ENCODE peak calls at places on chromosomes 13 and 19, in nine cellular contexts. S is stomach; N is thyroid gland; Q is colonic mucosa; Y is CD8-positive, alpha-beta T cell; D is cardiac fibroblast; P is AG10803; Z is iPS DF 6.9; K is GM23338. L is an unnamed sample.

GRCh38 chr19:18113827-18114226 is 16.2 kb downstream of the MAST3 start:
- DNase-seq in N (no peak), D (no peak), Q (no peak), Y (no peak), K (no peak), P (no peak), S (no peak), Z (no peak), L (no peak)

GRCh38 chr19:56097776-56098175 is 23.3 kb downstream of the ZNF787 start:
- DNase-seq in N (no peak), P (no peak), S (no peak), D (no peak), Y (no peak), K (no peak), Z (no peak), Q (no peak), L (no peak)

GRCh38 chr19:584240-585001 is 5.3 kb upstream of the HCN2 start:
- DNase-seq in N (peak), P (no peak), K (peak), Z (peak), Y (peak), D (peak), Q (no peak), S (peak), L (peak)

GRCh38 chr19:35048911-35049411 is 7.4 kb downstream of the HPN start:
- DNase-seq in D (no peak), S (peak), K (no peak), Z (no peak), Q (no peak), N (peak), P (no peak), Y (no peak), L (no peak)

GRCh38 chr19:10776900-10777650 is 58.9 kb downstream of the TMED1 start:
- DNase-seq in Y (no peak), Z (no peak), K (no peak), N (no peak), P (no peak), D (no peak), Q (no peak), S (no peak), L (no peak)

GRCh38 chr13:20993211-20993610 is 68.2 kb downstream of the LATS2 start:
- DNase-seq in K (no peak), S (no peak), Y (no peak), N (no peak), Q (no peak), P (no peak), Z (no peak), D (no peak), L (no peak)

GRCh38 chr19:42113641-42114348 is 18.5 kb downstream of the POU2F2 start:
- DNase-seq in S (no peak), K (peak), N (no peak), Y (no peak), Z (no peak), P (peak), Q (no peak), D (peak), L (peak)

GRCh38 chr13:40984670-40985366 is 34.3 kb downstream of the ELF1 start:
- DNase-seq in Y (no peak), Z (no peak), K (no peak), P (no peak), D (peak), Q (no peak), N (no peak), S (no peak), L (no peak)

GRCh38 chr19:15563325-15563794 is 51.7 kb upstream of the CYP4F8 start:
- DNase-seq in D (peak), Q (peak), Z (no peak), Y (no peak), K (no peak), S (peak), N (peak), P (no peak), L (peak)

GRCh38 chr19:2808129-2808941 is 11.3 kb upstream of the ZNF554 start:
- DNase-seq in S (no peak), K (no peak), Y (no peak), N (no peak), D (no peak), P (no peak), Q (no peak), Z (no peak), L (no peak)

GRCh38 chr13:50365683-50366391 is 350.6 kb downstream of the KCNRG start:
- DNase-seq in S (no peak), P (no peak), Z (no peak), N (peak), D (no peak), Q (no peak), K (no peak), Y (no peak), L (peak)

GRCh38 chr13:94550030-94550738 is 45.8 kb downstream of the TGDS start:
- DNase-seq in D (peak), Y (no peak), N (no peak), S (peak), Q (no peak), Z (peak), P (peak), K (peak), L (peak)

GRCh38 chr13:30798776-30799625 is 63.7 kb downstream of the ALOX5AP start:
- DNase-seq in P (no peak), Y (no peak), N (no peak), K (peak), S (no peak), Z (no peak), Q (no peak), D (peak), L (peak)

GRCh38 chr13:30726192-30726591 is 9.2 kb upstream of the ALOX5AP start:
- DNase-seq in Q (no peak), Z (no peak), S (no peak), Y (no peak), N (no peak), K (no peak), D (no peak), P (no peak), L (no peak)

GRCh38 chr13:46575321-46575721 is 22.4 kb downstream of the LRCH1 start:
- DNase-seq in S (no peak), Q (no peak), N (no peak), Z (no peak), Y (no peak), K (no peak), D (peak), P (peak), L (peak)

GRCh38 chr13:21399741-21400140 is 59.4 kb downstream of the ZDHHC20 start:
- DNase-seq in N (no peak), Z (no peak), D (peak), K (no peak), Y (no peak), S (no peak), Q (no peak), P (no peak), L (peak)

GRCh38 chr13:99151516-99151915 is 49.1 kb upstream of the UBAC2 start:
- DNase-seq in D (peak), Q (no peak), S (no peak), N (no peak), Z (no peak), Y (no peak), P (peak), K (no peak), L (peak)

GRCh38 chr13:106700007-106700950 is 132.3 kb upstream of the ARGLU1 start:
- DNase-seq in K (no peak), Z (no peak), S (no peak), P (no peak), D (peak), Y (no peak), N (no peak), Q (no peak), L (no peak)

GRCh38 chr13:107117327-107118012 is 549.5 kb upstream of the ARGLU1 start:
- DNase-seq in Y (no peak), K (no peak), N (no peak), P (peak), S (no peak), Z (no peak), D (no peak), Q (no peak), L (no peak)

GRCh38 chr19:6970478-6970877 is 50.8 kb downstream of the MBD3L2B start:
- DNase-seq in P (no peak), N (no peak), D (no peak), S (no peak), Y (no peak), Z (no peak), K (no peak), Q (no peak), L (no peak)

GRCh38 chr19:2167896-2168618 is 4.3 kb downstream of the DOT1L start:
- DNase-seq in K (no peak), Y (peak), N (peak), Q (peak), S (peak), D (peak), Z (no peak), P (peak), L (peak)

GRCh38 chr13:111282425-111282824 is 38.0 kb upstream of the TEX29 start:
- DNase-seq in N (no peak), D (peak), Z (no peak), Q (no peak), Y (no peak), S (no peak), K (no peak), P (no peak), L (no peak)

GRCh38 chr13:74200081-74200480 is 65.9 kb upstream of the KLF12 start:
- DNase-seq in Y (no peak), Z (no peak), S (no peak), K (no peak), N (no peak), Q (no peak), D (no peak), P (peak), L (peak)

GRCh38 chr13:49641810-49642291 is 13.5 kb downstream of the ARL11 start:
- DNase-seq in P (peak), Z (no peak), N (peak), Q (peak), D (peak), Y (no peak), K (no peak), S (no peak), L (peak)

GRCh38 chr19:33193864-33194362 is at the start of gene LRP3:
- DNase-seq in N (peak), P (peak), Q (peak), S (peak), K (peak), Z (no peak), D (peak), Y (no peak), L (peak)

GRCh38 chr19:33194884-33195710 is 967 bp downstream of the LRP3 start:
- DNase-seq in N (peak), P (peak), Q (peak), Y (no peak), D (peak), S (peak), K (peak), Z (no peak), L (peak)

GRCh38 chr19:33193269-33193863 is 764 bp upstream of the LRP3 start:
- DNase-seq in Z (no peak), K (no peak), S (no peak), N (no peak), P (no peak), D (no peak), Q (no peak), Y (no peak), L (no peak)

GRCh38 chr19:33195711-33196347 is 1.7 kb downstream of the LRP3 start:
- DNase-seq in N (no peak), P (no peak), D (no peak), Q (no peak), Z (no peak), S (no peak), K (no peak), Y (no peak), L (no peak)

GRCh38 chr19:33194527-33194883 is 375 bp downstream of the LRP3 start:
- DNase-seq in N (peak), Z (no peak), K (peak), Y (no peak), Q (no peak), S (no peak), P (no peak), D (peak), L (peak)
- H3K4me3 ChIP-seq in N (no peak), Z (peak), K (peak), Y (no peak), Q (peak), S (peak), P (peak), D (no peak), L (peak)

GRCh38 chr13:26759156-26759906 is 1.3 kb downstream of the GPR12 start:
- DNase-seq in Q (no peak), S (no peak), K (peak), D (no peak), Y (no peak), P (no peak), Z (no peak), N (no peak), L (no peak)

GRCh38 chr13:26759907-26760834 is at the start of gene GPR12:
- DNase-seq in N (no peak), P (peak), D (peak), K (peak), Y (no peak), Z (no peak), S (no peak), Q (no peak), L (peak)

GRCh38 chr13:26758496-26759155 is 2.0 kb downstream of the GPR12 start:
- DNase-seq in K (no peak), Q (no peak), D (no peak), S (no peak), Z (no peak), Y (no peak), P (no peak), N (no peak), L (no peak)

DNA sequence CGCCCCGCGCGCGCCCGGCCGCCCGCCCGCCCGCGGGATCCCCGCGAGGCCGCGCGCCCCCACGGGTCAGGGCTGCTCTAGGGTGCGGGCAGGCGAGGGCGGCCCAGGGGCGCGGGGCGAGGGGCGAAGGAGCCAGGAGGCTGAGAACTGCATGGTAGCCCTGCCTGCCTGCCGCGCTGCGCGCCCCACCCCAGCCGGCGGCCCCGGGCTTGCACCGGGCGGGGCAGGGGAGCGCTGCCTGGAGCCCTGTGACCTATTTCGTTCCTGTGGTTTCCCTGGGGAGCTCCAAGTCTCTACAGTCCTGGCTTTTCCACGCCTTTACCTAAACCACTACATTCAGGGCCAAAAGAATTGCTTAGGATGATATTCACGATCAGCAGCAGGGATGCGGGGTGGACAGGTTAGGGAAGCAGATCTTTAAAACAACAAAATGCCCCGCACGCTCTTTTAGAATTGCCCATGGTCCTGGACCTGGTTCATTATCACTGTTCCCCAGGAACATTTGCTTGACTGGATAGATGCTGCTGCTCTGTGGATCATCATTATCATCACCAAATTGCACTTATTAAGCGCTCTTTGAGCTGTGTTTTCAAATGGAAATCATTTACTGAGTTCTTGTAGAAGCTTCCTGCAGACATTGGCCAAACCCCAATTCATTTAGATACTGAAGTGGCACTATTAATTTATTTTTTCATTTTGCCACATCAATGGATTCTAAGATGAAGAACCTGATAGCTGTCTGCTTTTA is 423 bp upstream of the GPR12 start:
- DNase-seq in Q (no peak), Y (no peak), K (peak), D (no peak), P (no peak), N (no peak), S (no peak), Z (no peak), L (no peak)
- H3K4me3 ChIP-seq in Q (no peak), Y (no peak), K (peak), D (no peak), P (no peak), N (no peak), S (peak), Z (peak), L (no peak)

GRCh38 chr19:4473708-4474503 is 1.8 kb downstream of the HDGFL2 start:
- DNase-seq in Q (no peak), D (no peak), Z (no peak), P (peak), K (peak), N (peak), Y (no peak), S (no peak), L (no peak)
- H3K4me3 ChIP-seq in Q (no peak), D (peak), Z (peak), P (peak), K (peak), N (no peak), Y (no peak), S (peak), L (peak)

GRCh38 chr19:13639342-13639929 is 124.9 kb upstream of the MRI1 start:
- DNase-seq in N (no peak), P (no peak), Y (no peak), D (no peak), K (no peak), S (no peak), Z (no peak), Q (no peak), L (no peak)

GRCh38 chr19:13646758-13647157 is 117.6 kb upstream of the MRI1 start:
- DNase-seq in Z (no peak), S (no peak), K (no peak), N (no peak), Q (no peak), P (no peak), Y (no peak), D (no peak), L (no peak)

GRCh38 chr19:13640611-13641010 is 123.7 kb upstream of the MRI1 start:
- DNase-seq in S (no peak), K (no peak), D (no peak), Z (no peak), N (no peak), Q (no peak), Y (no peak), P (no peak), L (no peak)

DNA sequence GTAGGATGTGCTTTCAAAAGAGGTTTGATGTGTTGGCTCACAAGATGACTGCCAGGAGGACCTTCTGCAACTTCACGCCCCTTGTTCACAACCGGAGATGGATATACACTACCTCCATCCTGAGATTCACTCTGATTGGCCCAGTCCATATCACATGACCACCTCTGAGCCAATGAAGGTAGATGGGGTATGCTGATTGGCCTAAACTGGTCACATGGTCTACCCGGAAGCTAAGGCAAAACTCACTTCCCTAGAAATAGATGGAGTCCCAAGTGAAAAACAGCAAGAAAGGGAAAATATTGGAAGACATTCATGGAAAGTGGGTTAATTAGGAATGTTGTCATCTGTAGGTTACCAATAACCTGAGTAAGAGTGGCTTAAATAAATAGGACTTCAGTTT is 119.7 kb upstream of the MRI1 start:
- DNase-seq in K (no peak), S (no peak), N (no peak), Y (no peak), Z (no peak), D (no peak), Q (no peak), P (no peak), L (no peak)
- H3K4me3 ChIP-seq in K (no peak), S (no peak), N (no peak), Y (no peak), Z (no peak), D (no peak), Q (no peak), P (no peak), L (no peak)

DNA sequence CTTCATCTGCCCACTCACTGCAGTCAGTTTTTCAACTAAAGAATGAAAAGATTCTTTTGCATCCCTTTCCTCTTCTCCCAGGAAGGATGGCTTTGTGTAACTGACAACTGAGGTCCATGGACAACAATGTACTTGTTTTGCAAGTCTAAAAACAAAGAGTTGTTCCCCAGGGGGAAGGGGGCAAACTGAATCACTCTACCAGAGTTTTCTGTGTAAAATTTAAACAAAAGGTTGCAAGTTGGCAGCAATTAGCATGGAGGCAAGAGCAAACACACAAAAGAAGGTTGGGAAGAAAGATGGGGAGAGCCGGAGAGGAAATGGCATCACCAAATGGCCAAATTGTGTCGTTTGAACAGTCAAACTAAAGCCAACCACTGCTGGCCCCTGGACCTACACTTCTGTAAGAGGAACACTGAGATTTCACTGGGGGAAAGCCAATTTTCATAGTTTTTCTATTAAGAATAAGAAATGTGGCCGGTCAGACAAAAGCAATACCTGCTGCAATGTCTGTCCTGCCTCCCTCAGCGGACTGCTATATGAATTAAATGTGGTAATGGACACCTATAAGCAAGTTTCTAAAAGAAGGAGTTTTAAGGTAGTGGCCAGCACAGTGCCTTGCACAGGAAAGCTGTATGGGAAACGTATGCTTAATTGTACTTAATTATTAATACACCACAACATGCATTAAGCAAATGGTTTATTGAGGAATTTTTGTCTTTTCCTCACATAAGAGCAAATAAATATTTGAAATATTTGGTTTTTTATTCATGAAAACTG is 16.1 kb upstream of the SACS start:
- DNase-seq in K (peak), Y (no peak), P (no peak), N (no peak), Q (no peak), Z (no peak), D (peak), S (no peak), L (no peak)
- H3K4me3 ChIP-seq in K (no peak), Y (no peak), P (no peak), N (no peak), Q (no peak), Z (no peak), D (no peak), S (no peak), L (no peak)

L was measured in foreskin fibroblast.